ENCODE peak calls at places on chromosome 1, in nine cellular contexts. L, E, R, M, I, F, H, J and G are unnamed samples.

GRCh38 chr1:237748192-237748591 is 142.5 kb downstream of the ZP4 start:
- DNase-seq in L (no peak), E (no peak), R (no peak), M (no peak), I (no peak), F (no peak), H (no peak), J (no peak), G (no peak)

GRCh38 chr1:17878837-17879236 is 123.7 kb downstream of the ACTL8 start:
- DNase-seq in L (no peak), E (no peak), R (no peak), M (no peak), I (no peak), F (no peak), H (no peak), J (no peak), G (peak; percentile 68)

GRCh38 chr1:173714441-173714758 is 381 bp upstream of the KLHL20 start:
- DNase-seq in L (no peak), E (no peak), R (no peak), M (no peak), I (no peak), F (no peak), H (no peak), J (no peak), G (no peak)

GRCh38 chr1:227895828-227896685 is 51.7 kb downstream of the WNT9A start:
- DNase-seq in L (peak; percentile 24), E (peak; percentile 43), R (peak; percentile 11), M (no peak), I (peak; percentile 17), F (peak; percentile 41), H (peak; percentile 48), J (peak; percentile 39), G (peak; percentile 67)

GRCh38 chr1:119101563-119101962 is 38.9 kb downstream of the WARS2 start:
- DNase-seq in L (no peak), E (no peak), R (no peak), M (no peak), I (no peak), F (no peak), H (no peak), J (no peak), G (peak; percentile 72)

GRCh38 chr1:100496896-100497295 is 41.0 kb upstream of the GPR88 start:
- DNase-seq in L (no peak), E (no peak), R (no peak), M (no peak), I (no peak), F (no peak), H (no peak), J (no peak), G (no peak)

GRCh38 chr1:5814046-5814619 is 178.1 kb downstream of the NPHP4 start:
- DNase-seq in L (no peak), E (no peak), R (no peak), M (no peak), I (no peak), F (no peak), H (no peak), J (no peak), G (no peak)

GRCh38 chr1:99599678-99600175 is 46.2 kb upstream of the PALMD start:
- DNase-seq in L (no peak), E (no peak), R (peak; percentile 93), M (no peak), I (no peak), F (no peak), H (peak; percentile 6), J (peak; percentile 59), G (peak; percentile 48)

GRCh38 chr1:94463056-94463764 is 45.0 kb downstream of the ABCD3 start:
- DNase-seq in L (no peak), E (no peak), R (no peak), M (no peak), I (no peak), F (no peak), H (no peak), J (no peak), G (no peak)

GRCh38 chr1:210117198-210117597 is 115.4 kb upstream of the SERTAD4 start:
- DNase-seq in L (no peak), E (no peak), R (no peak), M (no peak), I (no peak), F (no peak), H (no peak), J (no peak), G (no peak)

DNA sequence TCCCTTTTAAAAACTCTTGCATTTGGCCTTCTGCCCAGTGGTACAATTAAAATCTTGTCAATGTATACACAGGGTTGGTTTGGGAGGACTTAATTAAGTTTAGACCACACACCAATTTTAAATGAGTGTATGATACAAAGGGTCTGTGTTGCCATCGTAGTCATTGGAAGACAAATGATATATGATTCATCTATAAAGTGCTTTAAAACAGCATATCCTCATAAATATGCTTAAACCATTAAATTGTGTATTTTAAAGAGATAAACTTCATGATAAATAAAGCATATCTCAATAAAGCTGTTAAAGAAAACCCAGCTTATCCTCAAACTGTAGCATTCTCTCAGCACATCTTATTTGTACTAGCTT is 69.5 kb downstream of the LUZP1 start:
- DNase-seq in L (no peak), E (no peak), R (no peak), M (no peak), I (no peak), F (no peak), H (no peak), J (no peak), G (no peak)
- H3K4me1 ChIP-seq in L (peaks cover 27% of the 10 kb centered on the region), E (peaks cover 54% of the 10 kb centered on the region), R (peaks cover 14% of the 10 kb centered on the region), M (no peaks in the 10 kb centered on the region), I (peaks cover 34% of the 10 kb centered on the region), F (peaks cover 17% of the 10 kb centered on the region), H (peaks cover 15% of the 10 kb centered on the region), J (peaks cover 37% of the 10 kb centered on the region), G (peaks cover 57% of the 10 kb centered on the region)

GRCh38 chr1:205582471-205583291 is 49.1 kb downstream of the ELK4 start:
- DNase-seq in L (peak; percentile 34), E (no peak), R (peak; percentile 60), M (no peak), I (no peak), F (no peak), H (no peak), J (no peak), G (no peak)

GRCh38 chr1:205582046-205582445 is 49.8 kb downstream of the ELK4 start:
- DNase-seq in L (peak; percentile 30), E (no peak), R (no peak), M (no peak), I (no peak), F (no peak), H (no peak), J (no peak), G (no peak)

GRCh38 chr1:205585169-205585834 is 46.5 kb downstream of the ELK4 start:
- DNase-seq in L (no peak), E (no peak), R (no peak), M (no peak), I (no peak), F (no peak), H (no peak), J (no peak), G (no peak)

GRCh38 chr1:205584732-205585131 is 47.1 kb downstream of the ELK4 start:
- DNase-seq in L (no peak), E (no peak), R (no peak), M (peak; percentile 58), I (no peak), F (no peak), H (no peak), J (peak; percentile 15), G (no peak)

GRCh38 chr1:205583461-205584130 is 48.2 kb downstream of the ELK4 start:
- DNase-seq in L (no peak), E (no peak), R (no peak), M (no peak), I (no peak), F (no peak), H (no peak), J (peak; percentile 24), G (no peak)
- H3K4me3 ChIP-seq in L (no peak overlapping the region), E (no peak overlapping the region), R (no peak overlapping the region), M (no peak overlapping the region), I (no peak overlapping the region), F (no peak overlapping the region), H (no peak overlapping the region), J (no peak overlapping the region), G (no peak overlapping the region)

GRCh38 chr1:40389871-40390560 is 16.5 kb downstream of the SMAP2 start:
- DNase-seq in L (peak; percentile 53), E (no peak), R (no peak), M (no peak), I (no peak), F (no peak), H (peak; percentile 6), J (no peak), G (peak; percentile 84)
- H3K4me1 ChIP-seq in L (peaks cover 71% of the 10 kb centered on the region), E (peaks cover 50% of the 10 kb centered on the region), R (peaks cover under 1% of the 10 kb centered on the region), M (peaks cover 45% of the 10 kb centered on the region), I (peaks cover 46% of the 10 kb centered on the region), F (peaks cover 29% of the 10 kb centered on the region), H (no peaks in the 10 kb centered on the region), J (peaks cover 28% of the 10 kb centered on the region), G (peaks cover 50% of the 10 kb centered on the region)

DNA sequence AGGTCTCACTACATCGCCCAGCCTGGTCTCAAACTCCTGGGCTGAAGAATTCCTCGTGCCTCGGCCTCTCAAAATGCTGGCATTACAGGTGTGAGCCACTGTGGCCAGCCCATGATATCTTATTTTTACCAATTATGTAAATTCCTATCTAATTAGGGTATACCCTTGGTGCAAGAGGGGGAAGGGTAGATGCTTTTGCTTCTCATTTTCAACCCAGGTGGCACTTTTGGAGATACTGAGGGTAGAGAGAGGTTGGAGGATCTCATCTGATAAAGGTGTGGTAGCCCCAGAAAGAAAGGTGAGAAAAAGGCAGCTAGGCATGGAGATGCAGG is 17.4 kb downstream of the ENSA start:
- DNase-seq in L (no peak), E (no peak), R (no peak), M (peak; percentile 80), I (no peak), F (no peak), H (no peak), J (no peak), G (no peak)
- H3K4me3 ChIP-seq in L (no peak overlapping the region), E (no peak overlapping the region), R (no peak overlapping the region), M (peak overlapping the region; percentile 35), I (no peak overlapping the region), F (no peak overlapping the region), H (no peak overlapping the region), J (no peak overlapping the region), G (peak overlapping the region; percentile 2)

GRCh38 chr1:224331326-224331725 is 1.4 kb upstream of the NVL start:
- DNase-seq in L (no peak), E (no peak), R (no peak), M (peak; percentile 53), I (no peak), F (no peak), H (no peak), J (no peak), G (no peak)

GRCh38 chr1:224329842-224330753 is at the start of gene NVL:
- DNase-seq in L (peak; percentile 84), E (peak; percentile 90), R (peak; percentile 81), M (peak; percentile 95), I (peak; percentile 51), F (peak; percentile 92), H (peak; percentile 88), J (peak; percentile 93), G (peak; percentile 95)

GRCh38 chr1:224329484-224329841 is 509 bp downstream of the NVL start:
- DNase-seq in L (no peak), E (no peak), R (no peak), M (no peak), I (no peak), F (no peak), H (no peak), J (no peak), G (no peak)

GRCh38 chr1:224328644-224329043 is 1.3 kb downstream of the NVL start:
- DNase-seq in L (no peak), E (no peak), R (no peak), M (no peak), I (no peak), F (no peak), H (no peak), J (no peak), G (no peak)

GRCh38 chr1:224325959-224326358 is 4.0 kb downstream of the NVL start:
- DNase-seq in L (no peak), E (no peak), R (no peak), M (no peak), I (no peak), F (no peak), H (no peak), J (no peak), G (no peak)
- H3K4me1 ChIP-seq in L (peaks cover 13% of the 10 kb centered on the region), E (peaks cover 12% of the 10 kb centered on the region), R (peaks cover 5% of the 10 kb centered on the region), M (peaks cover 20% of the 10 kb centered on the region), I (peaks cover 20% of the 10 kb centered on the region), F (peaks cover 9% of the 10 kb centered on the region), H (no peaks in the 10 kb centered on the region), J (peaks cover 7% of the 10 kb centered on the region), G (peaks cover 9% of the 10 kb centered on the region)